ENCODE peak calls at places on chromosome 12, in eight cellular contexts. O, I, U, J, C, Q, A and N are unnamed samples.

GRCh38 chr12:11553871-11554533 is 95.5 kb upstream of the ETV6 start:
- DNase-seq in O (no peak), I (no peak), U (peak), J (peak), C (peak), Q (peak), A (peak), N (peak)

GRCh38 chr12:59372971-59373370 is 222.9 kb upstream of the SLC16A7 start:
- DNase-seq in O (no peak), I (no peak), U (no peak), J (no peak), C (peak), Q (no peak), A (peak), N (peak)

GRCh38 chr12:17793854-17794253 is 296.1 kb downstream of the RERGL start:
- DNase-seq in O (no peak), I (no peak), U (no peak), J (no peak), C (no peak), Q (no peak), A (no peak), N (no peak)

GRCh38 chr12:107914460-107914977 is 140.0 kb downstream of the ASCL4 start:
- DNase-seq in O (no peak), I (no peak), U (no peak), J (no peak), C (no peak), Q (no peak), A (no peak), N (no peak)

GRCh38 chr12:109952160-109952858 is 43.9 kb downstream of the GIT2 start:
- DNase-seq in O (no peak), I (no peak), U (no peak), J (no peak), C (no peak), Q (no peak), A (no peak), N (no peak)

GRCh38 chr12:120157678-120158077 is 36.8 kb downstream of the GCN1 start:
- DNase-seq in O (no peak), I (no peak), U (no peak), J (no peak), C (no peak), Q (no peak), A (no peak), N (no peak)

GRCh38 chr12:25585021-25585523 is 32.0 kb upstream of the LMNTD1 start:
- DNase-seq in O (peak), I (no peak), U (peak), J (no peak), C (no peak), Q (no peak), A (peak), N (no peak)

GRCh38 chr12:11601647-11602046 is 47.8 kb upstream of the ETV6 start:
- DNase-seq in O (no peak), I (no peak), U (no peak), J (no peak), C (no peak), Q (no peak), A (no peak), N (no peak)

GRCh38 chr12:122371475-122372045 is 50.9 kb downstream of the CLIP1 start:
- DNase-seq in O (no peak), I (no peak), U (no peak), J (no peak), C (no peak), Q (no peak), A (no peak), N (no peak)

GRCh38 chr12:22978962-22979361 is 354.0 kb downstream of the ETNK1 start:
- DNase-seq in O (no peak), I (no peak), U (peak), J (no peak), C (peak), Q (no peak), A (peak), N (no peak)

GRCh38 chr12:106342397-106343212 is 14.9 kb upstream of the POLR3B start:
- DNase-seq in O (peak), I (no peak), U (peak), J (no peak), C (no peak), Q (peak), A (peak), N (peak)

GRCh38 chr12:117025481-117026151 is 73.6 kb downstream of the TESC start:
- DNase-seq in O (no peak), I (peak), U (no peak), J (peak), C (peak), Q (peak), A (peak), N (peak)